ENCODE peak calls at places on chromosomes 13 and 19, in nine cellular contexts. One of them, this sample, is unnamed.

GRCh38 chr13:54758795-54759194 is 1730.2 kb downstream of the OLFM4 start:
- DNase-seq in fibroblast of lung: no peak
- DNase-seq in Peyer's patch: no peak
- DNase-seq in OCI-LY7: no peak
- DNase-seq in astrocyte: no peak
- DNase-seq in left ventricle myocardium inferior: no peak
- DNase-seq in PC-3: no peak
- DNase-seq in HCT116: no peak
- DNase-seq in tibial artery: no peak
- DNase-seq in this sample: no peak

GRCh38 chr19:38617764-38618589 is at the start of gene MAP4K1:
- DNase-seq in fibroblast of lung: no peak
- DNase-seq in Peyer's patch: peak; percentile 65
- DNase-seq in OCI-LY7: peak; percentile 99
- DNase-seq in astrocyte: no peak
- DNase-seq in left ventricle myocardium inferior: peak; percentile 37
- DNase-seq in PC-3: no peak
- DNase-seq in HCT116: no peak
- DNase-seq in tibial artery: peak; percentile 29
- DNase-seq in this sample: peak; percentile 47

GRCh38 chr19:15595069-15595468 is 19.9 kb upstream of the CYP4F8 start:
- DNase-seq in fibroblast of lung: no peak
- DNase-seq in Peyer's patch: no peak
- DNase-seq in OCI-LY7: no peak
- DNase-seq in astrocyte: no peak
- DNase-seq in left ventricle myocardium inferior: no peak
- DNase-seq in PC-3: peak; percentile 91
- DNase-seq in HCT116: peak; percentile 80
- DNase-seq in tibial artery: no peak
- DNase-seq in this sample: no peak

GRCh38 chr19:48963371-48964204 is 1.5 kb upstream of the FTL start:
- DNase-seq in fibroblast of lung: peak; percentile 70
- DNase-seq in Peyer's patch: peak; percentile 86
- DNase-seq in OCI-LY7: no peak
- DNase-seq in astrocyte: peak; percentile 51
- DNase-seq in left ventricle myocardium inferior: peak; percentile 72
- DNase-seq in PC-3: peak; percentile 43
- DNase-seq in HCT116: no peak
- DNase-seq in tibial artery: peak; percentile 82
- DNase-seq in this sample: peak; percentile 30

GRCh38 chr13:99288069-99288468 is 19.1 kb downstream of the GPR183 start:
- DNase-seq in fibroblast of lung: peak; percentile 44
- DNase-seq in Peyer's patch: no peak
- DNase-seq in OCI-LY7: no peak
- DNase-seq in astrocyte: peak; percentile 35
- DNase-seq in left ventricle myocardium inferior: no peak
- DNase-seq in PC-3: no peak
- DNase-seq in HCT116: no peak
- DNase-seq in tibial artery: no peak
- DNase-seq in this sample: no peak

GRCh38 chr13:44274838-44275237 is 98.8 kb upstream of the SERP2 start:
- DNase-seq in fibroblast of lung: no peak
- DNase-seq in Peyer's patch: no peak
- DNase-seq in OCI-LY7: peak; percentile 36
- DNase-seq in astrocyte: no peak
- DNase-seq in left ventricle myocardium inferior: no peak
- DNase-seq in PC-3: no peak
- DNase-seq in HCT116: no peak
- DNase-seq in tibial artery: no peak
- DNase-seq in this sample: no peak

GRCh38 chr13:99442273-99442895 is 58.9 kb upstream of the TM9SF2 start:
- DNase-seq in fibroblast of lung: peak; percentile 27
- DNase-seq in Peyer's patch: no peak
- DNase-seq in OCI-LY7: peak; percentile 48
- DNase-seq in astrocyte: no peak
- DNase-seq in left ventricle myocardium inferior: no peak
- DNase-seq in PC-3: peak; percentile 64
- DNase-seq in HCT116: peak; percentile 39
- DNase-seq in tibial artery: peak; percentile 39
- DNase-seq in this sample: peak; percentile 63

GRCh38 chr13:99418663-99419140 is 82.6 kb upstream of the TM9SF2 start:
- DNase-seq in fibroblast of lung: no peak
- DNase-seq in Peyer's patch: no peak
- DNase-seq in OCI-LY7: no peak
- DNase-seq in astrocyte: no peak
- DNase-seq in left ventricle myocardium inferior: no peak
- DNase-seq in PC-3: no peak
- DNase-seq in HCT116: no peak
- DNase-seq in tibial artery: no peak
- DNase-seq in this sample: peak; percentile 16

GRCh38 chr13:41505209-41505835 is 48.0 kb downstream of the RGCC start:
- DNase-seq in fibroblast of lung: peak; percentile 98
- DNase-seq in Peyer's patch: no peak
- DNase-seq in OCI-LY7: no peak
- DNase-seq in astrocyte: peak; percentile 98
- DNase-seq in left ventricle myocardium inferior: no peak
- DNase-seq in PC-3: peak; percentile 8
- DNase-seq in HCT116: no peak
- DNase-seq in tibial artery: no peak
- DNase-seq in this sample: no peak

GRCh38 chr13:114035583-114036501 is 62.0 kb upstream of the C13orf46 start:
- DNase-seq in fibroblast of lung: peak; percentile 59
- DNase-seq in Peyer's patch: no peak
- DNase-seq in OCI-LY7: no peak
- DNase-seq in astrocyte: peak; percentile 46
- DNase-seq in left ventricle myocardium inferior: peak; percentile 54
- DNase-seq in PC-3: no peak
- DNase-seq in HCT116: no peak
- DNase-seq in tibial artery: peak; percentile 69
- DNase-seq in this sample: no peak

GRCh38 chr19:36805364-36805763 is 32.8 kb upstream of the ZNF850 start:
- DNase-seq in fibroblast of lung: no peak
- DNase-seq in Peyer's patch: no peak
- DNase-seq in OCI-LY7: no peak
- DNase-seq in astrocyte: no peak
- DNase-seq in left ventricle myocardium inferior: no peak
- DNase-seq in PC-3: no peak
- DNase-seq in HCT116: no peak
- DNase-seq in tibial artery: no peak
- DNase-seq in this sample: no peak

DNA sequence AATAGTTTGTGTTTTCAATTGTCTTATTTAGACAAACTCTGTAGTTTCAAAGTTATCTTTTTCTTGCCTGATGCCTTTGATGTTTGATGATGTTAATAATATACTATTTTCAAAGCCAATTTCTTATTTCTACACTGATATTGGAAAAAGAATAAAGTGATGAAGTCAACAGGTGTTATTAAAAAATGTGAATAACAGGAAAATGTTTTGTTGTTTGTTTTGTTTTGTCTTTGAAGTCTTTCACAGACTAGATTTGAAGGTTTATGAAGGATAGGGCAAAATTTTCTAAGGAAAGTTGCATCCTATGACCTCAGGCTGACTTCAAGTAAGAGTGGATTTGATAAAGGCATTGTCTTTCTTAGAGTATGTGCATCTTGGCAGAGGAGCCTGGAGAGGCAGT is 31.2 kb downstream of the ZNF790 start:
- DNase-seq in fibroblast of lung: no peak
- DNase-seq in Peyer's patch: no peak
- DNase-seq in OCI-LY7: no peak
- DNase-seq in astrocyte: no peak
- DNase-seq in left ventricle myocardium inferior: no peak
- DNase-seq in PC-3: no peak
- DNase-seq in HCT116: no peak
- DNase-seq in tibial artery: no peak
- DNase-seq in this sample: no peak
- H3K9me3 ChIP-seq in fibroblast of lung: no peaks in the 10 kb centered on the region
- H3K9me3 ChIP-seq in Peyer's patch: peaks cover 85% of the 10 kb centered on the region
- H3K9me3 ChIP-seq in OCI-LY7: peaks cover 14% of the 10 kb centered on the region
- H3K9me3 ChIP-seq in astrocyte: peaks cover 12% of the 10 kb centered on the region
- H3K9me3 ChIP-seq in left ventricle myocardium inferior: peaks cover 100% of the 10 kb centered on the region
- H3K9me3 ChIP-seq in PC-3: peaks cover 14% of the 10 kb centered on the region
- H3K9me3 ChIP-seq in HCT116: peaks cover 19% of the 10 kb centered on the region
- H3K9me3 ChIP-seq in tibial artery: peaks cover 5% of the 10 kb centered on the region
- H3K9me3 ChIP-seq in this sample: no peaks in the 10 kb centered on the region

GRCh38 chr13:100546713-100547405 is 41.7 kb downstream of the GGACT start:
- DNase-seq in fibroblast of lung: no peak
- DNase-seq in Peyer's patch: peak; percentile 35
- DNase-seq in OCI-LY7: no peak
- DNase-seq in astrocyte: no peak
- DNase-seq in left ventricle myocardium inferior: no peak
- DNase-seq in PC-3: no peak
- DNase-seq in HCT116: no peak
- DNase-seq in tibial artery: no peak
- DNase-seq in this sample: no peak

GRCh38 chr13:100550433-100550832 is 38.2 kb downstream of the GGACT start:
- DNase-seq in fibroblast of lung: peak; percentile 80
- DNase-seq in Peyer's patch: peak; percentile 26
- DNase-seq in OCI-LY7: no peak
- DNase-seq in astrocyte: peak; percentile 72
- DNase-seq in left ventricle myocardium inferior: peak; percentile 44
- DNase-seq in PC-3: no peak
- DNase-seq in HCT116: no peak
- DNase-seq in tibial artery: no peak
- DNase-seq in this sample: no peak

GRCh38 chr13:100552755-100553154 is 35.8 kb downstream of the GGACT start:
- DNase-seq in fibroblast of lung: no peak
- DNase-seq in Peyer's patch: peak; percentile 37
- DNase-seq in OCI-LY7: no peak
- DNase-seq in astrocyte: no peak
- DNase-seq in left ventricle myocardium inferior: no peak
- DNase-seq in PC-3: no peak
- DNase-seq in HCT116: no peak
- DNase-seq in tibial artery: no peak
- DNase-seq in this sample: no peak

GRCh38 chr13:100547805-100548204 is 40.8 kb downstream of the GGACT start:
- DNase-seq in fibroblast of lung: no peak
- DNase-seq in Peyer's patch: no peak
- DNase-seq in OCI-LY7: no peak
- DNase-seq in astrocyte: no peak
- DNase-seq in left ventricle myocardium inferior: no peak
- DNase-seq in PC-3: no peak
- DNase-seq in HCT116: no peak
- DNase-seq in tibial artery: no peak
- DNase-seq in this sample: no peak

GRCh38 chr13:100549316-100549715 is 39.3 kb downstream of the GGACT start:
- DNase-seq in fibroblast of lung: no peak
- DNase-seq in Peyer's patch: peak; percentile 26
- DNase-seq in OCI-LY7: no peak
- DNase-seq in astrocyte: no peak
- DNase-seq in left ventricle myocardium inferior: no peak
- DNase-seq in PC-3: no peak
- DNase-seq in HCT116: no peak
- DNase-seq in tibial artery: no peak
- DNase-seq in this sample: no peak
- TF ChIP-seq CTCF in fibroblast of lung: no peak
- TF ChIP-seq CTCF in Peyer's patch: no peak
- TF ChIP-seq CTCF in OCI-LY7: no peak
- TF ChIP-seq CTCF in astrocyte: no peak
- TF ChIP-seq CTCF in left ventricle myocardium inferior: no peak
- TF ChIP-seq CTCF in PC-3: no peak
- TF ChIP-seq CTCF in HCT116: no peak
- TF ChIP-seq CTCF in tibial artery: no peak
- TF ChIP-seq CTCF in this sample: no peak

GRCh38 chr19:19477705-19478383 is 37.5 kb downstream of the TSSK6 start:
- DNase-seq in fibroblast of lung: no peak
- DNase-seq in Peyer's patch: no peak
- DNase-seq in OCI-LY7: no peak
- DNase-seq in astrocyte: no peak
- DNase-seq in left ventricle myocardium inferior: no peak
- DNase-seq in PC-3: peak; percentile 39
- DNase-seq in HCT116: no peak
- DNase-seq in tibial artery: no peak
- DNase-seq in this sample: no peak
- H3K27ac ChIP-seq in fibroblast of lung: no peak overlapping the region
- H3K27ac ChIP-seq in Peyer's patch: no peak overlapping the region
- H3K27ac ChIP-seq in OCI-LY7: no peak overlapping the region
- H3K27ac ChIP-seq in astrocyte: no peak overlapping the region
- H3K27ac ChIP-seq in left ventricle myocardium inferior: no peak overlapping the region
- H3K27ac ChIP-seq in PC-3: no peak overlapping the region
- H3K27ac ChIP-seq in HCT116: no peak overlapping the region
- H3K27ac ChIP-seq in tibial artery: no peak overlapping the region
- H3K27ac ChIP-seq in this sample: no peak overlapping the region

DNA sequence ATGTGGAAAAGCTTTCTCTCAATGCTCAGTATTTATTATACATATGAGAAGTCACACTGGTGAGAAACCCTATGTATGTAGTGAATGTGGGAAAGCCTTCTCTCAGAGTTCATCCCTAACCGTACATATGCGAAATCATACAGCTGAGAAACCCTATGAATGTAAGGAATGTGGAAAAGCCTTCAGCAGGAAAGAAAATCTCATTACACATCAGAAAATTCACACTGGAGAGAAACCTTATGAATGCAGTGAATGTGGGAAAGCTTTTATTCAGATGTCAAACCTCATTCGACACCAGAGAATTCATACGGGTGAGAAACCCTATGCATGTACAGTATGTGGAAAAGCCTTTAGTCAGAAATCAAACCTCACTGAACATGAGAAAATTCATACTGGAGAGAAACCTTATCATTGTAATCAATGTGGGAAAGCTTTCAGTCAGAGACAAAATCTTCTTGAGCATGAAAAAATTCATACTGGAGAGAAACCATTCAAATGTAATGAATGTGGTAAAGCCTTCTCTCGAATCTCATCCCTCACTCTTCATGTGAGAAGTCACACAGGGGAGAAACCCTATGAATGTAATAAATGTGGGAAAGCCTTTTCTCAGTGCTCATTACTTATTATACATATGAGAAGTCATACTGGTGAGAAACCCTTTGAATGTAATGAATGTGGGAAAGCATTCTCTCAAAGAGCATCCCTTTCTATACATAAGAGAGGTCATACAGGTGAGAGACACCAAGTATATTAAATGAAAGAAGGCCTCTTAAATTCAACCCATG is 34.4 kb downstream of the ZNF568 start:
- DNase-seq in fibroblast of lung: no peak
- DNase-seq in Peyer's patch: no peak
- DNase-seq in OCI-LY7: no peak
- DNase-seq in astrocyte: no peak
- DNase-seq in left ventricle myocardium inferior: no peak
- DNase-seq in PC-3: no peak
- DNase-seq in HCT116: no peak
- DNase-seq in tibial artery: no peak
- DNase-seq in this sample: no peak
- H3K9me3 ChIP-seq in fibroblast of lung: peaks cover 3% of the 10 kb centered on the region
- H3K9me3 ChIP-seq in Peyer's patch: peaks cover 76% of the 10 kb centered on the region
- H3K9me3 ChIP-seq in OCI-LY7: peaks cover 20% of the 10 kb centered on the region
- H3K9me3 ChIP-seq in astrocyte: peaks cover 34% of the 10 kb centered on the region
- H3K9me3 ChIP-seq in left ventricle myocardium inferior: peaks cover 100% of the 10 kb centered on the region
- H3K9me3 ChIP-seq in PC-3: peaks cover 14% of the 10 kb centered on the region
- H3K9me3 ChIP-seq in HCT116: peaks cover 7% of the 10 kb centered on the region
- H3K9me3 ChIP-seq in tibial artery: peaks cover 12% of the 10 kb centered on the region
- H3K9me3 ChIP-seq in this sample: peaks cover 12% of the 10 kb centered on the region